ENCODE peak calls at places on chromosomes 2 and 18, in six cellular contexts. A is ovary; V is central memory CD4-positive, alpha-beta T cell; X is PC-3; U is CMK; O is MCF 10A. Z is an unnamed sample.

GRCh38 chr2:151891566-151892194 is 63.5 kb upstream of the ARL5A start:
- DNase-seq in O (no peak), V (no peak), U (no peak), A (no peak), X (no peak), Z (no peak)

GRCh38 chr18:79387214-79387613 is 8.5 kb upstream of the NFATC1 start:
- DNase-seq in U (no peak), A (no peak), V (no peak), O (no peak), X (no peak), Z (no peak)

GRCh38 chr2:201959626-201960025 is 74.0 kb upstream of the FZD7 start:
- DNase-seq in O (no peak), V (no peak), U (no peak), A (no peak), X (no peak), Z (no peak)

GRCh38 chr2:218782529-218782845 is 540 bp downstream of the CYP27A1 start:
- DNase-seq in X (no peak), A (no peak), V (no peak), O (no peak), U (no peak), Z (no peak)

GRCh38 chr2:70790079-70790963 is at the start of gene FIGLA:
- DNase-seq in A (no peak), O (no peak), V (no peak), U (no peak), X (no peak), Z (no peak)

GRCh38 chr2:99635710-99636431 is 146.1 kb upstream of the REV1 start:
- DNase-seq in O (no peak), U (no peak), X (no peak), V (no peak), A (peak), Z (no peak)

GRCh38 chr2:55115795-55116597 is 65.7 kb upstream of the RTN4 start:
- DNase-seq in U (no peak), V (no peak), X (peak), A (no peak), O (peak), Z (no peak)

GRCh38 chr2:191049728-191050639 is 36.0 kb upstream of the STAT1 start:
- DNase-seq in A (no peak), X (no peak), V (no peak), O (peak), U (no peak), Z (no peak)

GRCh38 chr2:242031481-242032019 is 162.0 kb downstream of the RTP5 start:
- DNase-seq in V (peak), A (no peak), X (peak), O (peak), U (peak), Z (peak)

GRCh38 chr2:198657520-198658121 is 800.1 kb downstream of the SATB2 start:
- DNase-seq in O (peak), X (peak), V (no peak), U (no peak), A (no peak), Z (no peak)

GRCh38 chr2:29627366-29627765 is 294.0 kb downstream of the ALK start:
- DNase-seq in A (no peak), V (no peak), U (no peak), X (peak), O (peak), Z (no peak)

GRCh38 chr2:198054299-198054698 is 249.9 kb downstream of the PLCL1 start:
- DNase-seq in V (peak), A (no peak), O (peak), X (peak), U (no peak), Z (no peak)

GRCh38 chr2:138277062-138277461 is 224.5 kb upstream of the SPOPL start:
- DNase-seq in O (no peak), U (no peak), V (no peak), A (no peak), X (no peak), Z (no peak)

GRCh38 chr2:137151731-137152130 is 386.4 kb downstream of the THSD7B start:
- DNase-seq in A (no peak), V (no peak), O (no peak), U (no peak), X (peak), Z (no peak)

GRCh38 chr18:58076052-58076451 is 32.0 kb downstream of the NEDD4L start:
- DNase-seq in V (no peak), O (peak), X (peak), U (no peak), A (no peak), Z (no peak)

GRCh38 chr2:74632209-74632938 is 15.8 kb downstream of the M1AP start:
- DNase-seq in A (no peak), V (no peak), O (peak), X (peak), U (no peak), Z (no peak)

GRCh38 chr2:62114564-62114963 is 81.4 kb upstream of the B3GNT2 start:
- DNase-seq in A (no peak), O (no peak), X (no peak), U (no peak), V (no peak), Z (no peak)

GRCh38 chr2:114006460-114006859 is 116.6 kb downstream of the ACTR3 start:
- DNase-seq in A (no peak), X (no peak), V (no peak), O (no peak), U (no peak), Z (no peak)

GRCh38 chr2:86704482-86704971 is 15.6 kb upstream of the RMND5A start:
- DNase-seq in A (peak), U (no peak), O (peak), X (peak), V (no peak), Z (no peak)

GRCh38 chr2:197042613-197043248 is 116.2 kb upstream of the PGAP1 start:
- DNase-seq in U (no peak), O (no peak), A (no peak), V (no peak), X (peak), Z (no peak)

GRCh38 chr2:199973703-199974102 is 18.3 kb downstream of the MAIP1 start:
- DNase-seq in X (peak), V (no peak), U (no peak), O (peak), A (no peak), Z (no peak)

GRCh38 chr2:133424876-133425275 is 143.4 kb downstream of the NCKAP5 start:
- DNase-seq in V (no peak), U (no peak), O (no peak), X (no peak), A (no peak), Z (no peak)

GRCh38 chr2:27494284-27494943 is 586 bp downstream of the FNDC4 start:
- DNase-seq in X (no peak), U (no peak), V (no peak), O (peak), A (peak), Z (no peak)

GRCh38 chr18:57084331-57085298 is 62.3 kb upstream of the BOD1L2 start:
- DNase-seq in X (peak), V (no peak), A (no peak), U (no peak), O (no peak), Z (no peak)

GRCh38 chr18:25093131-25093530 is 258.8 kb downstream of the ZNF521 start:
- DNase-seq in V (no peak), O (no peak), X (no peak), U (no peak), A (no peak), Z (no peak)

GRCh38 chr2:85584354-85584856 is at the start of gene VAMP5:
- DNase-seq in X (no peak), U (no peak), O (no peak), A (peak), V (no peak), Z (no peak)

GRCh38 chr18:46336278-46337205 is 232.4 kb downstream of the HAUS1 start:
- DNase-seq in A (no peak), O (no peak), V (no peak), U (no peak), X (no peak), Z (no peak)

GRCh38 chr2:233801357-233802131 is 23.4 kb downstream of the MROH2A start:
- DNase-seq in V (no peak), U (no peak), A (peak), X (peak), O (peak), Z (no peak)

GRCh38 chr2:136206613-136207012 is 88.7 kb upstream of the CXCR4 start:
- DNase-seq in U (no peak), O (no peak), V (no peak), X (no peak), A (no peak), Z (no peak)

GRCh38 chr18:70086085-70086484 is 119.4 kb downstream of the RTTN start:
- DNase-seq in U (no peak), X (no peak), O (no peak), V (no peak), A (no peak), Z (no peak)